ENCODE peak calls at places on chromosomes 5 and 9, in ten cellular contexts. One of them, this sample, is unnamed.

GRCh38 chr5:56309262-56309826 is 76.2 kb upstream of the ANKRD55 start:
- DNase-seq in heart left ventricle: no peak
- DNase-seq in ovary: no peak
- DNase-seq in SK-N-SH: no peak
- DNase-seq in GM12865: no peak
- DNase-seq in glutamatergic neuron: no peak
- DNase-seq in WTC11: no peak
- DNase-seq in CD4-positive, alpha-beta T cell: no peak
- DNase-seq in H1: no peak
- DNase-seq in coronary artery: no peak
- DNase-seq in this sample: no peak

GRCh38 chr9:19200234-19200633 is 30.3 kb upstream of the DENND4C start:
- DNase-seq in ovary: no peak
- DNase-seq in heart left ventricle: no peak
- DNase-seq in glutamatergic neuron: no peak
- DNase-seq in WTC11: no peak
- DNase-seq in SK-N-SH: no peak
- DNase-seq in GM12865: no peak
- DNase-seq in CD4-positive, alpha-beta T cell: no peak
- DNase-seq in coronary artery: no peak
- DNase-seq in H1: no peak
- DNase-seq in this sample: no peak

GRCh38 chr5:59724482-59725392 is 168.8 kb downstream of the PDE4D start:
- DNase-seq in CD4-positive, alpha-beta T cell: no peak
- DNase-seq in GM12865: peak; percentile 61
- DNase-seq in coronary artery: no peak
- DNase-seq in ovary: no peak
- DNase-seq in glutamatergic neuron: peak; percentile 65
- DNase-seq in H1: no peak
- DNase-seq in heart left ventricle: no peak
- DNase-seq in SK-N-SH: peak; percentile 41
- DNase-seq in WTC11: peak; percentile 66
- DNase-seq in this sample: peak; percentile 28

GRCh38 chr5:98631311-98632054 is 142.0 kb upstream of the RGMB start:
- DNase-seq in glutamatergic neuron: no peak
- DNase-seq in coronary artery: no peak
- DNase-seq in H1: no peak
- DNase-seq in GM12865: no peak
- DNase-seq in WTC11: no peak
- DNase-seq in CD4-positive, alpha-beta T cell: no peak
- DNase-seq in heart left ventricle: no peak
- DNase-seq in ovary: no peak
- DNase-seq in SK-N-SH: no peak
- DNase-seq in this sample: no peak

GRCh38 chr9:12426198-12426864 is 266.9 kb upstream of the TYRP1 start:
- DNase-seq in WTC11: no peak
- DNase-seq in GM12865: no peak
- DNase-seq in coronary artery: no peak
- DNase-seq in heart left ventricle: no peak
- DNase-seq in glutamatergic neuron: no peak
- DNase-seq in H1: no peak
- DNase-seq in ovary: no peak
- DNase-seq in SK-N-SH: no peak
- DNase-seq in CD4-positive, alpha-beta T cell: no peak
- DNase-seq in this sample: no peak

GRCh38 chr5:146048994-146049703 is 56.2 kb downstream of the PLAC8L1 start:
- DNase-seq in glutamatergic neuron: peak; percentile 64
- DNase-seq in H1: no peak
- DNase-seq in coronary artery: no peak
- DNase-seq in CD4-positive, alpha-beta T cell: no peak
- DNase-seq in ovary: no peak
- DNase-seq in WTC11: peak; percentile 64
- DNase-seq in GM12865: peak; percentile 44
- DNase-seq in heart left ventricle: no peak
- DNase-seq in SK-N-SH: peak; percentile 74
- DNase-seq in this sample: peak; percentile 48

GRCh38 chr5:110414360-110414759 is 312.1 kb downstream of the TMEM232 start:
- DNase-seq in coronary artery: no peak
- DNase-seq in GM12865: peak; percentile 24
- DNase-seq in SK-N-SH: no peak
- DNase-seq in CD4-positive, alpha-beta T cell: no peak
- DNase-seq in glutamatergic neuron: no peak
- DNase-seq in ovary: no peak
- DNase-seq in WTC11: no peak
- DNase-seq in H1: no peak
- DNase-seq in heart left ventricle: no peak
- DNase-seq in this sample: peak; percentile 25

GRCh38 chr5:151255621-151256286 is 2.8 kb downstream of the GM2A start:
- DNase-seq in H1: no peak
- DNase-seq in WTC11: no peak
- DNase-seq in ovary: no peak
- DNase-seq in GM12865: peak; percentile 85
- DNase-seq in glutamatergic neuron: no peak
- DNase-seq in coronary artery: no peak
- DNase-seq in CD4-positive, alpha-beta T cell: no peak
- DNase-seq in SK-N-SH: no peak
- DNase-seq in heart left ventricle: no peak
- DNase-seq in this sample: peak; percentile 74

GRCh38 chr5:125232779-125233230 is 486.4 kb upstream of the ZNF608 start:
- DNase-seq in glutamatergic neuron: no peak
- DNase-seq in WTC11: no peak
- DNase-seq in heart left ventricle: no peak
- DNase-seq in SK-N-SH: peak; percentile 61
- DNase-seq in GM12865: no peak
- DNase-seq in H1: no peak
- DNase-seq in ovary: no peak
- DNase-seq in CD4-positive, alpha-beta T cell: no peak
- DNase-seq in coronary artery: no peak
- DNase-seq in this sample: no peak

GRCh38 chr5:111360173-111360572 is 136.0 kb downstream of the CAMK4 start:
- DNase-seq in H1: no peak
- DNase-seq in coronary artery: no peak
- DNase-seq in SK-N-SH: no peak
- DNase-seq in CD4-positive, alpha-beta T cell: no peak
- DNase-seq in glutamatergic neuron: no peak
- DNase-seq in WTC11: no peak
- DNase-seq in heart left ventricle: no peak
- DNase-seq in ovary: no peak
- DNase-seq in GM12865: no peak
- DNase-seq in this sample: no peak

GRCh38 chr5:74639538-74640449 is 734 bp downstream of the ENC1 start:
- DNase-seq in SK-N-SH: peak; percentile 76
- DNase-seq in WTC11: peak; percentile 67
- DNase-seq in CD4-positive, alpha-beta T cell: peak; percentile 26
- DNase-seq in glutamatergic neuron: peak; percentile 69
- DNase-seq in ovary: peak; percentile 58
- DNase-seq in coronary artery: peak; percentile 81
- DNase-seq in H1: no peak
- DNase-seq in GM12865: peak; percentile 64
- DNase-seq in heart left ventricle: peak; percentile 75
- DNase-seq in this sample: peak; percentile 25

GRCh38 chr5:154077692-154078091 is 38.9 kb downstream of the MFAP3 start:
- DNase-seq in glutamatergic neuron: no peak
- DNase-seq in CD4-positive, alpha-beta T cell: no peak
- DNase-seq in H1: no peak
- DNase-seq in coronary artery: no peak
- DNase-seq in heart left ventricle: no peak
- DNase-seq in WTC11: no peak
- DNase-seq in GM12865: no peak
- DNase-seq in ovary: no peak
- DNase-seq in SK-N-SH: no peak
- DNase-seq in this sample: no peak

GRCh38 chr5:6576861-6577501 is 55.9 kb downstream of the NSUN2 start:
- DNase-seq in glutamatergic neuron: no peak
- DNase-seq in SK-N-SH: peak; percentile 74
- DNase-seq in H1: no peak
- DNase-seq in GM12865: peak; percentile 54
- DNase-seq in CD4-positive, alpha-beta T cell: no peak
- DNase-seq in ovary: no peak
- DNase-seq in coronary artery: no peak
- DNase-seq in heart left ventricle: no peak
- DNase-seq in WTC11: peak; percentile 28
- DNase-seq in this sample: peak; percentile 62

GRCh38 chr5:90528704-90529233 is 615 bp downstream of the LYSMD3 start:
- DNase-seq in ovary: no peak
- DNase-seq in WTC11: no peak
- DNase-seq in CD4-positive, alpha-beta T cell: no peak
- DNase-seq in SK-N-SH: peak; percentile 10
- DNase-seq in heart left ventricle: no peak
- DNase-seq in coronary artery: no peak
- DNase-seq in GM12865: peak; percentile 17
- DNase-seq in glutamatergic neuron: no peak
- DNase-seq in H1: no peak
- DNase-seq in this sample: peak; percentile 15

GRCh38 chr9:92406506-92406905 is 2.1 kb upstream of the OGN start:
- DNase-seq in glutamatergic neuron: no peak
- DNase-seq in heart left ventricle: no peak
- DNase-seq in H1: no peak
- DNase-seq in coronary artery: peak; percentile 81
- DNase-seq in GM12865: peak; percentile 54
- DNase-seq in WTC11: no peak
- DNase-seq in ovary: no peak
- DNase-seq in CD4-positive, alpha-beta T cell: peak; percentile 10
- DNase-seq in SK-N-SH: no peak
- DNase-seq in this sample: peak; percentile 25

GRCh38 chr5:68134033-68134668 is 81.4 kb upstream of the PIK3R1 start:
- DNase-seq in SK-N-SH: no peak
- DNase-seq in coronary artery: no peak
- DNase-seq in heart left ventricle: no peak
- DNase-seq in H1: no peak
- DNase-seq in glutamatergic neuron: no peak
- DNase-seq in WTC11: peak; percentile 23
- DNase-seq in CD4-positive, alpha-beta T cell: no peak
- DNase-seq in ovary: no peak
- DNase-seq in GM12865: no peak
- DNase-seq in this sample: no peak
- TF ChIP-seq CTCF in SK-N-SH: no peak
- TF ChIP-seq CTCF in coronary artery: no peak
- TF ChIP-seq CTCF in heart left ventricle: no peak
- TF ChIP-seq CTCF in H1: no peak
- TF ChIP-seq CTCF in glutamatergic neuron: no peak
- TF ChIP-seq CTCF in WTC11: no peak
- TF ChIP-seq CTCF in CD4-positive, alpha-beta T cell: no peak
- TF ChIP-seq CTCF in ovary: no peak
- TF ChIP-seq CTCF in GM12865: no peak
- TF ChIP-seq CTCF in this sample: no peak

DNA sequence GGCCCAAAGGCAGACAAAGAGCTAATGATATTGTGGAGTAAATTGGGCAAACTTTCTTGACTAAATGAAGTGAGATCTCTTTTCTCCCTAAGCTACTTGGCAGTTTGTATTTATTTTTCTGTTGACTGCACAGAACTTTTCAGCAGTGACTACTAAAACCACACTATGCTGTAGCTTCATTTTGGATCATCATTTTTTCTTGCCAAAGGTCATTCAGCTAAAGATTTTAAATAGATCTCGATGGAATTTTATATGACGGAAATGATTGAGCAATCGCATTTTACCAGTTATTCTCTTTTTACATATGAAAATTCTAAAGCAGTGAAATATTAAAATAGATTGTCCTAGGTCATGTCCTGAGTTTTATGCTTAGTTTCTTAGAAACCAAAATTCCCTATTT is 286.2 kb upstream of the ACTBL2 start:
- DNase-seq in SK-N-SH: no peak
- DNase-seq in ovary: no peak
- DNase-seq in heart left ventricle: no peak
- DNase-seq in coronary artery: no peak
- DNase-seq in GM12865: no peak
- DNase-seq in CD4-positive, alpha-beta T cell: no peak
- DNase-seq in glutamatergic neuron: no peak
- DNase-seq in H1: no peak
- DNase-seq in WTC11: no peak
- DNase-seq in this sample: no peak
- TF ChIP-seq CTCF in SK-N-SH: no peak
- TF ChIP-seq CTCF in ovary: no peak
- TF ChIP-seq CTCF in heart left ventricle: no peak
- TF ChIP-seq CTCF in coronary artery: no peak
- TF ChIP-seq CTCF in GM12865: no peak
- TF ChIP-seq CTCF in CD4-positive, alpha-beta T cell: no peak
- TF ChIP-seq CTCF in glutamatergic neuron: no peak
- TF ChIP-seq CTCF in H1: no peak
- TF ChIP-seq CTCF in WTC11: no peak
- TF ChIP-seq CTCF in this sample: no peak

GRCh38 chr9:30065888-30066287 is 2318.6 kb upstream of the ACO1 start:
- DNase-seq in CD4-positive, alpha-beta T cell: no peak
- DNase-seq in ovary: no peak
- DNase-seq in GM12865: no peak
- DNase-seq in WTC11: no peak
- DNase-seq in SK-N-SH: no peak
- DNase-seq in coronary artery: no peak
- DNase-seq in glutamatergic neuron: no peak
- DNase-seq in H1: no peak
- DNase-seq in heart left ventricle: no peak
- DNase-seq in this sample: no peak
- TF ChIP-seq CTCF in CD4-positive, alpha-beta T cell: no peak
- TF ChIP-seq CTCF in ovary: no peak
- TF ChIP-seq CTCF in GM12865: no peak
- TF ChIP-seq CTCF in WTC11: no peak
- TF ChIP-seq CTCF in SK-N-SH: no peak
- TF ChIP-seq CTCF in coronary artery: no peak
- TF ChIP-seq CTCF in glutamatergic neuron: no peak
- TF ChIP-seq CTCF in H1: no peak
- TF ChIP-seq CTCF in heart left ventricle: no peak
- TF ChIP-seq CTCF in this sample: no peak

GRCh38 chr5:172481011-172481410 is 26.7 kb upstream of the SH3PXD2B start:
- DNase-seq in ovary: no peak
- DNase-seq in heart left ventricle: no peak
- DNase-seq in coronary artery: no peak
- DNase-seq in GM12865: no peak
- DNase-seq in CD4-positive, alpha-beta T cell: no peak
- DNase-seq in glutamatergic neuron: no peak
- DNase-seq in H1: no peak
- DNase-seq in SK-N-SH: no peak
- DNase-seq in WTC11: no peak
- DNase-seq in this sample: no peak

GRCh38 chr5:172479034-172479783 is 24.9 kb upstream of the SH3PXD2B start:
- DNase-seq in heart left ventricle: peak; percentile 88
- DNase-seq in WTC11: peak; percentile 86
- DNase-seq in GM12865: peak; percentile 86
- DNase-seq in glutamatergic neuron: peak; percentile 75
- DNase-seq in CD4-positive, alpha-beta T cell: peak; percentile 33
- DNase-seq in H1: peak; percentile 75
- DNase-seq in coronary artery: peak; percentile 88
- DNase-seq in SK-N-SH: peak; percentile 88
- DNase-seq in ovary: peak; percentile 86
- DNase-seq in this sample: peak; percentile 85

GRCh38 chr5:172478256-172478655 is 23.9 kb upstream of the SH3PXD2B start:
- DNase-seq in GM12865: no peak
- DNase-seq in WTC11: no peak
- DNase-seq in H1: no peak
- DNase-seq in ovary: no peak
- DNase-seq in SK-N-SH: no peak
- DNase-seq in heart left ventricle: no peak
- DNase-seq in glutamatergic neuron: no peak
- DNase-seq in coronary artery: no peak
- DNase-seq in CD4-positive, alpha-beta T cell: no peak
- DNase-seq in this sample: no peak

GRCh38 chr5:172477466-172477865 is 23.1 kb upstream of the SH3PXD2B start:
- DNase-seq in CD4-positive, alpha-beta T cell: no peak
- DNase-seq in H1: no peak
- DNase-seq in SK-N-SH: no peak
- DNase-seq in ovary: no peak
- DNase-seq in coronary artery: no peak
- DNase-seq in GM12865: no peak
- DNase-seq in glutamatergic neuron: no peak
- DNase-seq in WTC11: no peak
- DNase-seq in heart left ventricle: no peak
- DNase-seq in this sample: no peak

GRCh38 chr5:172479784-172480115 is 25.4 kb upstream of the SH3PXD2B start:
- DNase-seq in SK-N-SH: no peak
- DNase-seq in H1: no peak
- DNase-seq in WTC11: no peak
- DNase-seq in ovary: no peak
- DNase-seq in coronary artery: no peak
- DNase-seq in GM12865: no peak
- DNase-seq in CD4-positive, alpha-beta T cell: no peak
- DNase-seq in heart left ventricle: no peak
- DNase-seq in glutamatergic neuron: no peak
- DNase-seq in this sample: no peak
- TF ChIP-seq CTCF in SK-N-SH: no peak
- TF ChIP-seq CTCF in H1: no peak
- TF ChIP-seq CTCF in WTC11: no peak
- TF ChIP-seq CTCF in ovary: no peak
- TF ChIP-seq CTCF in coronary artery: no peak
- TF ChIP-seq CTCF in GM12865: no peak
- TF ChIP-seq CTCF in CD4-positive, alpha-beta T cell: no peak
- TF ChIP-seq CTCF in heart left ventricle: no peak
- TF ChIP-seq CTCF in glutamatergic neuron: no peak
- TF ChIP-seq CTCF in this sample: no peak

This sample was measured in GM10248.